ENCODE peak calls at places on chromosomes 3 and 15, in seven cellular contexts. One of them, this sample, is unnamed.

GRCh38 chr3:29577250-29577649 is 296.4 kb downstream of the RBMS3 start:
- DNase-seq in HCT116: no peak
- DNase-seq in upper lobe of left lung: no peak
- DNase-seq in A549: no peak
- DNase-seq in psoas muscle: peak; percentile 29
- DNase-seq in PC-3: no peak
- DNase-seq in CD8-positive, alpha-beta memory T cell: no peak
- DNase-seq in this sample: no peak

GRCh38 chr15:86647810-86648440 is 568.3 kb downstream of the AGBL1 start:
- DNase-seq in HCT116: no peak
- DNase-seq in PC-3: no peak
- DNase-seq in A549: no peak
- DNase-seq in psoas muscle: no peak
- DNase-seq in CD8-positive, alpha-beta memory T cell: no peak
- DNase-seq in upper lobe of left lung: no peak
- DNase-seq in this sample: no peak

GRCh38 chr3:74390121-74390870 is 224.2 kb downstream of the CNTN3 start:
- DNase-seq in CD8-positive, alpha-beta memory T cell: no peak
- DNase-seq in PC-3: no peak
- DNase-seq in A549: no peak
- DNase-seq in HCT116: no peak
- DNase-seq in upper lobe of left lung: no peak
- DNase-seq in psoas muscle: no peak
- DNase-seq in this sample: no peak

GRCh38 chr15:98668566-98669308 is 20.4 kb downstream of the IGF1R start:
- DNase-seq in CD8-positive, alpha-beta memory T cell: no peak
- DNase-seq in psoas muscle: no peak
- DNase-seq in HCT116: peak; percentile 28
- DNase-seq in upper lobe of left lung: no peak
- DNase-seq in A549: no peak
- DNase-seq in PC-3: peak; percentile 48
- DNase-seq in this sample: no peak

GRCh38 chr3:5332270-5332956 is 144.9 kb downstream of the EDEM1 start:
- DNase-seq in psoas muscle: no peak
- DNase-seq in upper lobe of left lung: no peak
- DNase-seq in HCT116: no peak
- DNase-seq in CD8-positive, alpha-beta memory T cell: no peak
- DNase-seq in PC-3: no peak
- DNase-seq in A549: no peak
- DNase-seq in this sample: no peak

GRCh38 chr3:126536126-126536525 is 12.2 kb downstream of the CHST13 start:
- DNase-seq in psoas muscle: peak; percentile 26
- DNase-seq in HCT116: no peak
- DNase-seq in upper lobe of left lung: no peak
- DNase-seq in PC-3: no peak
- DNase-seq in CD8-positive, alpha-beta memory T cell: no peak
- DNase-seq in A549: no peak
- DNase-seq in this sample: no peak

GRCh38 chr15:59838900-59839299 is 149.8 kb upstream of the BNIP2 start:
- DNase-seq in CD8-positive, alpha-beta memory T cell: no peak
- DNase-seq in psoas muscle: no peak
- DNase-seq in A549: no peak
- DNase-seq in PC-3: no peak
- DNase-seq in upper lobe of left lung: no peak
- DNase-seq in HCT116: no peak
- DNase-seq in this sample: no peak

GRCh38 chr15:80780416-80781221 is 1.4 kb downstream of the CEMIP start:
- DNase-seq in A549: peak; percentile 57
- DNase-seq in PC-3: peak; percentile 69
- DNase-seq in CD8-positive, alpha-beta memory T cell: no peak
- DNase-seq in HCT116: no peak
- DNase-seq in psoas muscle: peak; percentile 58
- DNase-seq in upper lobe of left lung: peak; percentile 91
- DNase-seq in this sample: no peak

GRCh38 chr3:130748520-130748919 is 1.9 kb upstream of the PIK3R4 start:
- DNase-seq in psoas muscle: no peak
- DNase-seq in upper lobe of left lung: no peak
- DNase-seq in A549: no peak
- DNase-seq in HCT116: no peak
- DNase-seq in PC-3: no peak
- DNase-seq in CD8-positive, alpha-beta memory T cell: no peak
- DNase-seq in this sample: no peak

GRCh38 chr15:69648215-69648614 is 195.6 kb downstream of the RPLP1 start:
- DNase-seq in A549: no peak
- DNase-seq in HCT116: no peak
- DNase-seq in CD8-positive, alpha-beta memory T cell: no peak
- DNase-seq in psoas muscle: no peak
- DNase-seq in PC-3: no peak
- DNase-seq in upper lobe of left lung: peak; percentile 41
- DNase-seq in this sample: no peak

GRCh38 chr15:97963779-97964178 is 3.3 kb downstream of the ARRDC4 start:
- DNase-seq in A549: no peak
- DNase-seq in PC-3: no peak
- DNase-seq in psoas muscle: no peak
- DNase-seq in CD8-positive, alpha-beta memory T cell: no peak
- DNase-seq in HCT116: no peak
- DNase-seq in upper lobe of left lung: no peak
- DNase-seq in this sample: no peak

GRCh38 chr15:48510976-48511375 is 134.5 kb downstream of the FBN1 start:
- DNase-seq in A549: no peak
- DNase-seq in PC-3: no peak
- DNase-seq in upper lobe of left lung: no peak
- DNase-seq in CD8-positive, alpha-beta memory T cell: no peak
- DNase-seq in HCT116: no peak
- DNase-seq in psoas muscle: no peak
- DNase-seq in this sample: peak; percentile 39

GRCh38 chr3:196517919-196518318 is 2.8 kb upstream of the SMCO1 start:
- DNase-seq in psoas muscle: no peak
- DNase-seq in CD8-positive, alpha-beta memory T cell: no peak
- DNase-seq in PC-3: peak; percentile 7
- DNase-seq in upper lobe of left lung: no peak
- DNase-seq in A549: no peak
- DNase-seq in HCT116: no peak
- DNase-seq in this sample: no peak

GRCh38 chr3:163644172-163644571 is 1434.1 kb downstream of the SI start:
- DNase-seq in HCT116: no peak
- DNase-seq in A549: no peak
- DNase-seq in psoas muscle: no peak
- DNase-seq in CD8-positive, alpha-beta memory T cell: no peak
- DNase-seq in upper lobe of left lung: no peak
- DNase-seq in PC-3: peak; percentile 31
- DNase-seq in this sample: no peak

GRCh38 chr3:632571-633170 is 436.1 kb downstream of the CHL1 start:
- DNase-seq in HCT116: peak; percentile 35
- DNase-seq in PC-3: peak; percentile 77
- DNase-seq in CD8-positive, alpha-beta memory T cell: no peak
- DNase-seq in A549: peak; percentile 8
- DNase-seq in upper lobe of left lung: no peak
- DNase-seq in psoas muscle: no peak
- DNase-seq in this sample: no peak

GRCh38 chr3:73056365-73057150 is 4.9 kb upstream of the EBLN2 start:
- DNase-seq in CD8-positive, alpha-beta memory T cell: no peak
- DNase-seq in A549: peak; percentile 12
- DNase-seq in HCT116: peak; percentile 32
- DNase-seq in psoas muscle: no peak
- DNase-seq in upper lobe of left lung: no peak
- DNase-seq in PC-3: peak; percentile 56
- DNase-seq in this sample: no peak

GRCh38 chr15:98442379-98442833 is 205.9 kb upstream of the IGF1R start:
- DNase-seq in HCT116: peak; percentile 57
- DNase-seq in CD8-positive, alpha-beta memory T cell: no peak
- DNase-seq in A549: peak; percentile 80
- DNase-seq in psoas muscle: no peak
- DNase-seq in upper lobe of left lung: no peak
- DNase-seq in PC-3: peak; percentile 88
- DNase-seq in this sample: no peak

GRCh38 chr15:100131321-100132224 is 210.2 kb downstream of the ADAMTS17 start:
- DNase-seq in psoas muscle: no peak
- DNase-seq in A549: peak; percentile 69
- DNase-seq in PC-3: peak; percentile 56
- DNase-seq in HCT116: no peak
- DNase-seq in CD8-positive, alpha-beta memory T cell: no peak
- DNase-seq in upper lobe of left lung: peak; percentile 88
- DNase-seq in this sample: no peak

GRCh38 chr3:46334911-46335478 is 18.9 kb upstream of the CCR2 start:
- DNase-seq in CD8-positive, alpha-beta memory T cell: no peak
- DNase-seq in A549: no peak
- DNase-seq in HCT116: no peak
- DNase-seq in PC-3: peak; percentile 72
- DNase-seq in psoas muscle: no peak
- DNase-seq in upper lobe of left lung: no peak
- DNase-seq in this sample: no peak

GRCh38 chr15:64653757-64654156 is 121.6 kb downstream of the RBPMS2 start:
- DNase-seq in CD8-positive, alpha-beta memory T cell: no peak
- DNase-seq in psoas muscle: no peak
- DNase-seq in A549: no peak
- DNase-seq in upper lobe of left lung: no peak
- DNase-seq in HCT116: no peak
- DNase-seq in PC-3: peak; percentile 16
- DNase-seq in this sample: no peak

GRCh38 chr3:119187266-119187665 is 13.9 kb downstream of the UPK1B start:
- DNase-seq in psoas muscle: no peak
- DNase-seq in CD8-positive, alpha-beta memory T cell: no peak
- DNase-seq in A549: no peak
- DNase-seq in PC-3: peak; percentile 22
- DNase-seq in HCT116: no peak
- DNase-seq in upper lobe of left lung: no peak
- DNase-seq in this sample: no peak

GRCh38 chr3:119184808-119185690 is 11.7 kb downstream of the UPK1B start:
- DNase-seq in CD8-positive, alpha-beta memory T cell: no peak
- DNase-seq in HCT116: no peak
- DNase-seq in psoas muscle: no peak
- DNase-seq in PC-3: peak; percentile 99
- DNase-seq in A549: peak; percentile 62
- DNase-seq in upper lobe of left lung: no peak
- DNase-seq in this sample: no peak

GRCh38 chr3:119181765-119182164 is 8.4 kb downstream of the UPK1B start:
- DNase-seq in PC-3: peak; percentile 98
- DNase-seq in CD8-positive, alpha-beta memory T cell: no peak
- DNase-seq in upper lobe of left lung: no peak
- DNase-seq in HCT116: no peak
- DNase-seq in A549: peak; percentile 68
- DNase-seq in psoas muscle: no peak
- DNase-seq in this sample: no peak

GRCh38 chr3:119184083-119184482 is 10.7 kb downstream of the UPK1B start:
- DNase-seq in CD8-positive, alpha-beta memory T cell: no peak
- DNase-seq in PC-3: no peak
- DNase-seq in HCT116: no peak
- DNase-seq in upper lobe of left lung: no peak
- DNase-seq in psoas muscle: no peak
- DNase-seq in A549: no peak
- DNase-seq in this sample: no peak
- H3K4me1 ChIP-seq in CD8-positive, alpha-beta memory T cell: no peaks in the 10 kb centered on the region
- H3K4me1 ChIP-seq in PC-3: peaks cover 74% of the 10 kb centered on the region
- H3K4me1 ChIP-seq in HCT116: no peaks in the 10 kb centered on the region
- H3K4me1 ChIP-seq in upper lobe of left lung: no peaks in the 10 kb centered on the region
- H3K4me1 ChIP-seq in psoas muscle: no peaks in the 10 kb centered on the region
- H3K4me1 ChIP-seq in A549: peaks cover 83% of the 10 kb centered on the region
- H3K4me1 ChIP-seq in this sample: no peaks in the 10 kb centered on the region

GRCh38 chr15:47300596-47300995 is 416.7 kb upstream of the SEMA6D start:
- DNase-seq in psoas muscle: no peak
- DNase-seq in A549: no peak
- DNase-seq in upper lobe of left lung: no peak
- DNase-seq in PC-3: no peak
- DNase-seq in CD8-positive, alpha-beta memory T cell: no peak
- DNase-seq in HCT116: no peak
- DNase-seq in this sample: no peak
- H3K9me3 ChIP-seq in psoas muscle: no peaks in the 10 kb centered on the region
- H3K9me3 ChIP-seq in A549: no peaks in the 10 kb centered on the region
- H3K9me3 ChIP-seq in upper lobe of left lung: no peaks in the 10 kb centered on the region
- H3K9me3 ChIP-seq in PC-3: no peaks in the 10 kb centered on the region
- H3K9me3 ChIP-seq in CD8-positive, alpha-beta memory T cell: no peaks in the 10 kb centered on the region
- H3K9me3 ChIP-seq in HCT116: peaks cover 53% of the 10 kb centered on the region
- H3K9me3 ChIP-seq in this sample: no peaks in the 10 kb centered on the region

GRCh38 chr3:182399978-182400737 is 393.1 kb upstream of the ATP11B start:
- DNase-seq in A549: no peak
- DNase-seq in CD8-positive, alpha-beta memory T cell: no peak
- DNase-seq in PC-3: peak; percentile 26
- DNase-seq in psoas muscle: no peak
- DNase-seq in upper lobe of left lung: no peak
- DNase-seq in HCT116: no peak
- DNase-seq in this sample: no peak

GRCh38 chr3:182410051-182410450 is 383.3 kb upstream of the ATP11B start:
- DNase-seq in upper lobe of left lung: no peak
- DNase-seq in PC-3: peak; percentile 25
- DNase-seq in psoas muscle: no peak
- DNase-seq in A549: no peak
- DNase-seq in HCT116: no peak
- DNase-seq in CD8-positive, alpha-beta memory T cell: no peak
- DNase-seq in this sample: no peak

GRCh38 chr3:182400838-182401237 is 392.5 kb upstream of the ATP11B start:
- DNase-seq in psoas muscle: no peak
- DNase-seq in upper lobe of left lung: no peak
- DNase-seq in PC-3: no peak
- DNase-seq in HCT116: no peak
- DNase-seq in A549: no peak
- DNase-seq in CD8-positive, alpha-beta memory T cell: no peak
- DNase-seq in this sample: no peak

GRCh38 chr3:182404031-182404430 is 389.3 kb upstream of the ATP11B start:
- DNase-seq in CD8-positive, alpha-beta memory T cell: no peak
- DNase-seq in PC-3: no peak
- DNase-seq in upper lobe of left lung: no peak
- DNase-seq in psoas muscle: no peak
- DNase-seq in HCT116: no peak
- DNase-seq in A549: no peak
- DNase-seq in this sample: no peak

GRCh38 chr3:182405752-182406151 is 387.6 kb upstream of the ATP11B start:
- DNase-seq in HCT116: no peak
- DNase-seq in CD8-positive, alpha-beta memory T cell: no peak
- DNase-seq in psoas muscle: no peak
- DNase-seq in A549: no peak
- DNase-seq in upper lobe of left lung: no peak
- DNase-seq in PC-3: no peak
- DNase-seq in this sample: no peak
- H3K4me1 ChIP-seq in HCT116: no peaks in the 10 kb centered on the region
- H3K4me1 ChIP-seq in CD8-positive, alpha-beta memory T cell: no peaks in the 10 kb centered on the region
- H3K4me1 ChIP-seq in psoas muscle: no peaks in the 10 kb centered on the region
- H3K4me1 ChIP-seq in A549: no peaks in the 10 kb centered on the region
- H3K4me1 ChIP-seq in upper lobe of left lung: no peaks in the 10 kb centered on the region
- H3K4me1 ChIP-seq in PC-3: peaks cover 5% of the 10 kb centered on the region
- H3K4me1 ChIP-seq in this sample: no peaks in the 10 kb centered on the region

DNA sequence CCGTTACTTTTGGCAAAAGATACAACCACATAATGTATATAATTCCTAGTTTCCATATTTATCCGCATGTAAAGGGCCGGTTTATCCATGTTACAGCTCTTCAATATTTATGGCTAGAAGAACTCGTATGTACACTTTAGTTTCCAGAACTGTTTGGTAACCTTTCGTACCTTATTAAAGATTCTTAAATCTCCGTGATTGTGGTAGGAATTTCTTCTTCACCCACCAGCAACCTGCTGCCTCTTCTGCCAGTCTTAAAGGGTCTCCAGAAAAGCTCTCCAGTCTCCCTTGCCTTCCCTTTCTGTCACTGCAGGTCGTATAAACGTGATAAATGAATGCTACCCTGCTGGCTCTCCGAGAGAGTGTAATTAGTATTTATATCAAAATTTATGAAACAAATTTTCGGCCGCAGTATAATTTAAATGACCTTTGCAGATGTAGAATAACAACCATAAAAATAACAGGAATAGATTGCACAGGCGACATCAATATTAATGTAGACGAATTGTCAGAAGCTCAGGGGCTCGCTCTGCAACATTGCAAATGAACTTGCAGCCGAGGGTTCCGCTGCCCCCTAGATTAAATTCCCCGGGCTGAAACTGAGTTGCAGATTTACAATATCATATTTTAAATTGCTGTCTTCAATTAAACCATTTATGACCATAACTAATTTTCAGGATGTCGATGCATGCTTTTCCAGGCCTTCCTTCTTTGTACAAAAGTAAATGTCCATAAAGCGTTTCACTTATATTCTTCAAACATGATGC is 5.4 kb downstream of the ZIC1 start:
- DNase-seq in HCT116: no peak
- DNase-seq in upper lobe of left lung: no peak
- DNase-seq in PC-3: no peak
- DNase-seq in A549: no peak
- DNase-seq in CD8-positive, alpha-beta memory T cell: no peak
- DNase-seq in psoas muscle: no peak
- DNase-seq in this sample: no peak
- H3K9me3 ChIP-seq in HCT116: no peaks in the 10 kb centered on the region
- H3K9me3 ChIP-seq in upper lobe of left lung: no peaks in the 10 kb centered on the region
- H3K9me3 ChIP-seq in PC-3: no peaks in the 10 kb centered on the region
- H3K9me3 ChIP-seq in A549: no peaks in the 10 kb centered on the region
- H3K9me3 ChIP-seq in CD8-positive, alpha-beta memory T cell: no peaks in the 10 kb centered on the region
- H3K9me3 ChIP-seq in psoas muscle: no peaks in the 10 kb centered on the region
- H3K9me3 ChIP-seq in this sample: no peaks in the 10 kb centered on the region

This sample was measured in gastrocnemius medialis.